ENCODE peak calls at places on chromosomes 11 and 22, in ten cellular contexts. O is upper lobe of right lung; R is HL-60; A is H1; B is brain microvascular endothelial cell; P is HCT116; I is effector memory CD4-positive, alpha-beta T cell; L is aorta; D is pancreas; G is lower lobe of right lung. X is an unnamed sample.

GRCh38 chr11:10892250-10892649 is 34.4 kb upstream of the ZBED5 start:
- DNase-seq in I (no peak), L (no peak), D (no peak), B (no peak), P (no peak), R (no peak), O (no peak), G (no peak), A (no peak), X (no peak)

GRCh38 chr11:44566952-44567875 is 1.8 kb downstream of the CD82 start:
- DNase-seq in G (no peak), O (no peak), I (peak), R (no peak), P (no peak), D (no peak), A (no peak), L (peak), B (no peak), X (no peak)

GRCh38 chr11:26480041-26480440 is 92.0 kb downstream of the MUC15 start:
- DNase-seq in I (no peak), D (no peak), O (no peak), B (no peak), G (no peak), L (no peak), P (no peak), A (no peak), R (no peak), X (no peak)

GRCh38 chr22:40419718-40420117 is 49.3 kb downstream of the SGSM3 start:
- DNase-seq in R (no peak), L (peak), G (no peak), A (no peak), B (no peak), P (no peak), O (no peak), I (no peak), D (no peak), X (no peak)

GRCh38 chr11:24872912-24873311 is 376.1 kb downstream of the LUZP2 start:
- DNase-seq in R (no peak), A (no peak), D (no peak), L (no peak), I (no peak), O (no peak), G (no peak), P (no peak), B (no peak), X (no peak)

GRCh38 chr11:2217211-2218081 is 45.8 kb upstream of the TH start:
- DNase-seq in G (peak), B (no peak), P (no peak), O (peak), D (no peak), I (no peak), A (no peak), L (peak), R (no peak), X (no peak)

GRCh38 chr11:12232160-12232559 is 121.8 kb downstream of the MICAL2 start:
- DNase-seq in O (no peak), A (no peak), B (no peak), D (no peak), G (no peak), L (no peak), I (no peak), R (no peak), P (no peak), X (no peak)

GRCh38 chr11:70203749-70204465 is 811 bp downstream of the FADD start:
- DNase-seq in B (peak), O (peak), P (peak), I (peak), A (no peak), L (no peak), G (peak), D (peak), R (peak), X (peak)

GRCh38 chr22:47130883-47131610 is 368.6 kb downstream of the TBC1D22A start:
- DNase-seq in A (no peak), O (peak), I (no peak), G (peak), D (no peak), B (no peak), R (no peak), P (no peak), L (peak), X (no peak)

GRCh38 chr11:8650401-8650990 is 32.0 kb downstream of the TRIM66 start:
- DNase-seq in I (no peak), P (no peak), A (no peak), D (no peak), G (no peak), R (no peak), B (no peak), L (no peak), O (no peak), X (peak)

GRCh38 chr11:123702137-123702536 is 39.3 kb downstream of the ZNF202 start:
- DNase-seq in O (no peak), R (no peak), L (no peak), A (no peak), D (no peak), I (no peak), B (peak), G (no peak), P (no peak), X (no peak)

GRCh38 chr11:21411114-21411513 is 741.7 kb downstream of the NELL1 start:
- DNase-seq in P (no peak), A (no peak), I (no peak), G (no peak), L (no peak), D (no peak), B (no peak), R (no peak), O (no peak), X (no peak)

GRCh38 chr22:26885441-26886261 is 228.3 kb downstream of the MIAT start:
- DNase-seq in A (peak), L (no peak), B (no peak), D (no peak), O (no peak), P (no peak), R (no peak), G (no peak), I (no peak), X (no peak)

GRCh38 chr22:44190381-44190976 is 9.8 kb downstream of the PARVG start:
- DNase-seq in R (no peak), B (no peak), L (peak), I (no peak), D (no peak), P (no peak), A (no peak), O (peak), G (no peak), X (no peak)

GRCh38 chr11:26753738-26754504 is 32.1 kb upstream of the SLC5A12 start:
- DNase-seq in A (no peak), L (no peak), B (peak), D (peak), O (no peak), R (peak), P (peak), I (no peak), G (no peak), X (peak)

GRCh38 chr22:40922484-40923303 is 28.5 kb upstream of the RBX1 start:
- DNase-seq in D (no peak), R (peak), L (no peak), O (no peak), P (peak), A (no peak), I (no peak), B (peak), G (no peak), X (peak)

GRCh38 chr11:76632492-76632891 is 38.1 kb downstream of the LRRC32 start:
- DNase-seq in P (no peak), R (no peak), O (no peak), L (no peak), D (no peak), A (no peak), G (no peak), I (no peak), B (no peak), X (no peak)

GRCh38 chr11:76629133-76629852 is 41.3 kb downstream of the LRRC32 start:
- DNase-seq in I (no peak), D (no peak), R (peak), G (peak), B (peak), O (no peak), P (no peak), L (peak), A (no peak), X (no peak)

GRCh38 chr11:76631566-76632308 is 38.8 kb downstream of the LRRC32 start:
- DNase-seq in P (no peak), I (no peak), B (no peak), D (no peak), O (no peak), L (no peak), A (no peak), R (no peak), G (no peak), X (no peak)

GRCh38 chr11:76629853-76630599 is 40.5 kb downstream of the LRRC32 start:
- DNase-seq in D (no peak), I (no peak), O (peak), L (peak), P (no peak), B (no peak), R (peak), A (no peak), G (peak), X (no peak)

GRCh38 chr11:76630600-76630999 is 39.9 kb downstream of the LRRC32 start:
- DNase-seq in R (no peak), P (no peak), G (no peak), D (no peak), L (no peak), B (no peak), O (no peak), A (no peak), I (no peak), X (no peak)
- H3K4me3 ChIP-seq in R (no peak), P (no peak), G (peak), D (no peak), L (no peak), B (no peak), O (no peak), A (no peak), I (no peak), X (no peak)

DNA sequence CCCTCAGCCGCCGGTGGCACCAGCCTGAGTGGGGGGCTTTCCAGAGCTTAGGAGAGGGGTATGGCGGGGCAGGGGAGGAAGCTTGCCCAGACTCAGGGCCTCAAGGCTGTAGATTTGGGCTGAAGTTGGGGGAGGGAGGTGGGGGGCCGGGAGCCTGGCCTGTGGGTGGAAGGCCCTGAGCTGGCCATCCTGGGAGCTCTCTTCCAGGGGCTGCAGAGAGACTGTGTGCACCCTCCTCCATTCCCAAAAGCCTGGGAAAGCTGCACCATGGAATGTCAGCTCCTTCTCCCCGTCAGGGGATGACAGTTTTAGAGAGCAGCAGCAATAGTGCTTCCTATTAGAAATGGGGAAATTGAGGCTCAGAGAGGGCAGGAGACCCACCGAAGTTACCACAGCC is 1.0 kb downstream of the SYT12 start:
- DNase-seq in D (no peak), L (no peak), R (no peak), I (no peak), A (no peak), G (no peak), P (no peak), O (no peak), B (no peak), X (no peak)
- H3K4me3 ChIP-seq in D (peak), L (no peak), R (no peak), I (peak), A (peak), G (no peak), P (peak), O (no peak), B (peak), X (peak)

GRCh38 chr22:37850801-37851200 is 1.6 kb downstream of the EIF3L start:
- DNase-seq in L (no peak), O (no peak), G (no peak), A (no peak), I (no peak), D (no peak), B (no peak), R (no peak), P (no peak), X (no peak)
- H3K4me3 ChIP-seq in L (no peak), O (no peak), G (no peak), A (peak), I (peak), D (no peak), B (no peak), R (no peak), P (no peak), X (no peak)

DNA sequence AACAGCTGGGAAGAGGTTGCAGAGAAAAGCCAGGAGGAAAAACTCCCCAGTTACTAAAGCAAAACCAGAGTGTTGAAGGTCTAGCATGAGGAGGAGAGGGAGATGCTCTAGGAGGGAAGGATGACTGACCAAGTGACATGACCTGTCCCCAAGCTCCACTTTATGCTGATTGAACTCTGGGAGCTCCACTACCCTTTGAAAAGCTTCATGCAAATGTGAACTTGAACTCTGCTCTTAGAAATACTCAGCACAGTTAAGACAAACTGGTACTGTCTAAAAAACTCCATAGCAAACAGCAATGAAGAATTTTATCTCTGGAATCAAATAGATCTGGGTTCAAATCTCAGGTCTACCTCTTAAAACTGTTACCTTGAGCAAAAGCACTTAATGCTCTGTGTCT is 14.5 kb upstream of the POU2AF1 start:
- DNase-seq in B (no peak), D (no peak), O (no peak), R (no peak), P (no peak), G (no peak), A (no peak), I (no peak), L (no peak), X (no peak)
- H3K4me3 ChIP-seq in B (no peak), D (no peak), O (no peak), R (no peak), P (no peak), G (no peak), A (no peak), I (no peak), L (no peak), X (no peak)

GRCh38 chr11:100739636-100740035 is 52.5 kb downstream of the ARHGAP42 start:
- DNase-seq in L (no peak), B (peak), I (no peak), G (no peak), A (no peak), R (no peak), O (no peak), D (no peak), P (peak), X (peak)

GRCh38 chr11:100741866-100742625 is 55.0 kb downstream of the ARHGAP42 start:
- DNase-seq in B (no peak), L (no peak), O (no peak), D (no peak), G (no peak), P (no peak), I (no peak), A (no peak), R (no peak), X (no peak)

GRCh38 chr11:100735949-100736675 is 49.0 kb downstream of the ARHGAP42 start:
- DNase-seq in P (no peak), A (no peak), R (no peak), I (no peak), B (peak), G (no peak), O (no peak), D (no peak), L (no peak), X (no peak)

GRCh38 chr11:100738701-100739100 is 51.6 kb downstream of the ARHGAP42 start:
- DNase-seq in R (no peak), A (no peak), L (no peak), O (no peak), B (no peak), D (no peak), G (no peak), P (no peak), I (no peak), X (no peak)

DNA sequence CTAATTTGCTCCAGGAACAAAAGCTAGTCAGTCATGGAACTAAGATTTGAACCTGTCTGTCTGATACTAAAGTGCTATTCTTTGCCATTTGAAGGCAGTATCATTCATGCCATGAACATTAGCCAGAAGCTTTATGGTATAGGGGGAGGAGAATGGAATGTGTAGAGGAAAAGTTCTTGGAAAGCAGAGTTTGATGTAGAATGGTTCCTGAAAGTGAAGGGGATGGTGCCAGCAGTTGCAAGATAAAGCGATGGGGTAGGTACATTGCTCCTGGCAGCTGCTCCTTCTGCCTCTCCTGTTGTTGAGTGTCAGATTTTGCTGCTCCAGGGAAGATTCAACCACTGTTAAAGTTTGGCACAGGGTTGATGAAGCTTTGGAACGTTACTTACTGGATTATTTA is 53.4 kb downstream of the ARHGAP42 start:
- DNase-seq in O (no peak), A (no peak), R (no peak), D (no peak), I (no peak), L (no peak), P (no peak), B (peak), G (no peak), X (peak)
- H3K4me3 ChIP-seq in O (no peak), A (no peak), R (no peak), D (no peak), I (no peak), L (no peak), P (no peak), B (no peak), G (no peak), X (no peak)

GRCh38 chr11:111976614-111977140 is 39.5 kb downstream of the DIXDC1 start:
- DNase-seq in D (no peak), G (peak), P (no peak), O (no peak), R (no peak), L (peak), A (peak), B (no peak), I (no peak), X (no peak)
- H3K4me3 ChIP-seq in D (peak), G (peak), P (no peak), O (peak), R (no peak), L (peak), A (peak), B (peak), I (no peak), X (peak)

DNA sequence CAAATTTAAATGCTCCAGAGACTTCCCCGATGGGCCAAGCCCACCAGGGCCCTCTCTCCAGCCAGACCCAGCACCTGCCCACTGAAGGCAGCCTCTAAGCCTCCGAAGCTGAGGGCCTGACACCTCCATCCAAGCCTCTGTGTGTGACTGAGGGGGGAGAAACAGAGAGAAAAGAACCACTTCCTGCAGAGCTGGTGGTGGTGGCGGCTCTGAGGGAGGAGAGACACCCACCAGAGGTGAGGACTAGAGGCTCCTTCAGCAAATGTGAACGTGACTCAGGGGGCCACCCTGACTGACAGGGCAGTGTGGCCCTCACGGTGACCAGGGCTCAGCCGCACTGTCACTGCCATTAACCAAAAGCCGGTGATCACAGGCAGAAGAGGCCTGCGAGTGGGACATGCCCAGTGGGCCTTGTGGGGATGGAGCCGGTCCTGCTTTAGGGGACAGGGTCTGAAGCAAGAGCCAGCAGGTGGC is 31.0 kb upstream of the CD5 start:
- DNase-seq in B (no peak), R (no peak), I (peak), G (no peak), A (no peak), P (no peak), L (no peak), D (no peak), O (no peak), X (no peak)
- H3K4me3 ChIP-seq in B (no peak), R (no peak), I (no peak), G (no peak), A (no peak), P (no peak), L (no peak), D (no peak), O (no peak), X (no peak)

X was measured in skeletal muscle cell.